ENCODE peak calls at places on chromosomes 11 and 22, in four cellular contexts. J, I, Q and U are unnamed samples.

GRCh38 chr11:76314741-76315090 is 66.2 kb downstream of the THAP12 start:
- DNase-seq in I (no peak), J (no peak), Q (no peak), U (no peak)

GRCh38 chr22:43734370-43735005 is 77.6 kb downstream of the EFCAB6 start:
- DNase-seq in J (no peak), Q (no peak), I (no peak), U (no peak)

GRCh38 chr11:111378185-111378772 is 796 bp downstream of the POU2AF1 start:
- DNase-seq in I (no peak), J (no peak), Q (no peak), U (no peak)

GRCh38 chr11:10731064-10731680 is 19.9 kb upstream of the CTR9 start:
- DNase-seq in I (no peak), J (no peak), Q (no peak), U (no peak)

GRCh38 chr22:37080838-37081237 is 28.7 kb downstream of the TMPRSS6 start:
- DNase-seq in I (no peak), Q (no peak), J (no peak), U (no peak)

GRCh38 chr22:43310311-43310710 is 32.9 kb downstream of the SCUBE1 start:
- DNase-seq in I (no peak), J (no peak), Q (no peak), U (no peak)

GRCh38 chr11:8168485-8169257 is at the start of gene RIC3:
- DNase-seq in I (peak), Q (peak), J (peak), U (peak)

GRCh38 chr22:17891427-17892167 is 117.3 kb upstream of the BID start:
- DNase-seq in Q (no peak), J (no peak), I (peak), U (no peak)

GRCh38 chr11:34519595-34520235 is 6.1 kb upstream of the ELF5 start:
- DNase-seq in Q (no peak), J (no peak), I (no peak), U (no peak)

GRCh38 chr22:35717572-35717971 is at the start of gene APOL5:
- DNase-seq in J (no peak), Q (no peak), I (no peak), U (no peak)
- TF ChIP-seq CTCF in J (no peak), Q (no peak), I (no peak), U (no peak)

DNA sequence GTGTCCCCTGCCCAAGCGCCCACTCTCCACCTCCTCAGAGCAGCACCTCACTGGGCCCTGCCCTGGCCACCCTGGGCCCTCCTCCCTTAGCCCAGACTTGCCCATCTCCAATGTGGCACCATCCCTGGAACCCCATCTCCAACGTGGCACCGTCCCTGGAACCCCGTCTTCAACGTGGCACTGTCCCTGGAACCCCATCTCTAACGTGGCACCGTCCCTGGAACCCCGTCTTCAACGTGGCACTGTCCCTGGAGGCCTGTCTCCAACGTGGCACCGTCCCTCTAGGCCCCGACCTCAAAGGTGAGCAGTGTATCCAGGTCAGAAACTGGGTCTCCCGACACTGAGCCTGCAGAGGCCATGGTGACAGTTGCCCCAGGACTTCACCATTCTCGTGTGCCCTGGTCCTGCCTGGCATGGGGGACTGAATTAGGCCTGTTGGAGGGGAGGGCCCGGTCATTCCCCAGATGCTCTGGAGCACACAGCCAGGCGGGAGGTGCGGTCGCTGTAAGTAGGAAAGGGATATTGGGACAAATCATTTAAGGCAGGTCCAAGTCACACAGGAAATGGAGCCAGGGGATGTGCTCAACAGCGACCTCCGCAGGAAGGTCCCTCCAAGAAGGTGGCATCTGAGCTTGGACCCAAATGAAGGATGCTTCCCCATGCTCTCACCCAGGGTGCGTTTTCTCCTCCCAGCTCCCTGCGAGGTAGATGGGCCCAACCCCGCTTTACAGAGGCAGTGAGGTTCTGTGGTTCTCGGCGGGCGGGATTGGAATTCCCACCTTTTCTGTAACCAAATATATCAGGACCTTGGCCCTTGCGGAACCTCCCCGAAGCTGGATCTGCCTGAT is 2.4 kb upstream of the CTSD start:
- DNase-seq in J (no peak), I (peak), Q (peak), U (no peak)
- TF ChIP-seq CTCF in J (no peak), I (peak), Q (peak), U (peak)

DNA sequence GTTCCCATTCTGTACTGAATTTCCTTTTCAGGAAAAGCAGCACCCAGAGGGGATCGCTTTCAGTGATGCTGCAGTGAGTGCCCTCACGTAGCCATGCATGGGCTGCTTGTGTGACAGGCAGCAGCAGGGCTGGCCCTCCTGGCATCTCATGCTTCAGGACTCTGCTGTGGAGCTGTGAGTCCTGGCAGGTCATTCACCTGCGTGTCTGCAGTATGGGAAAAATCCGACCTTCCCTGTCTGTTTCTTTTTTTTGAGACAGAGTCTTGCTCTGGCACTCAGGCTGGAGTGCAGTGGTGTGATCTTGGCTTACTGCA is 13.4 kb downstream of the GLB1L2 start:
- DNase-seq in I (no peak), J (no peak), Q (no peak), U (no peak)
- TF ChIP-seq CTCF in I (no peak), J (no peak), Q (no peak), U (no peak)

GRCh38 chr11:96044747-96045146 is 120.8 kb upstream of the MTMR2 start:
- DNase-seq in I (no peak), Q (no peak), J (no peak), U (no peak)

GRCh38 chr11:96044311-96044710 is 120.4 kb upstream of the MTMR2 start:
- DNase-seq in J (no peak), Q (no peak), I (no peak), U (no peak)

GRCh38 chr11:96049426-96049825 is 125.5 kb upstream of the MTMR2 start:
- DNase-seq in Q (no peak), I (no peak), J (no peak), U (no peak)

GRCh38 chr11:96050435-96051182 is 126.7 kb upstream of the MTMR2 start:
- DNase-seq in Q (no peak), I (no peak), J (no peak), U (no peak)

DNA sequence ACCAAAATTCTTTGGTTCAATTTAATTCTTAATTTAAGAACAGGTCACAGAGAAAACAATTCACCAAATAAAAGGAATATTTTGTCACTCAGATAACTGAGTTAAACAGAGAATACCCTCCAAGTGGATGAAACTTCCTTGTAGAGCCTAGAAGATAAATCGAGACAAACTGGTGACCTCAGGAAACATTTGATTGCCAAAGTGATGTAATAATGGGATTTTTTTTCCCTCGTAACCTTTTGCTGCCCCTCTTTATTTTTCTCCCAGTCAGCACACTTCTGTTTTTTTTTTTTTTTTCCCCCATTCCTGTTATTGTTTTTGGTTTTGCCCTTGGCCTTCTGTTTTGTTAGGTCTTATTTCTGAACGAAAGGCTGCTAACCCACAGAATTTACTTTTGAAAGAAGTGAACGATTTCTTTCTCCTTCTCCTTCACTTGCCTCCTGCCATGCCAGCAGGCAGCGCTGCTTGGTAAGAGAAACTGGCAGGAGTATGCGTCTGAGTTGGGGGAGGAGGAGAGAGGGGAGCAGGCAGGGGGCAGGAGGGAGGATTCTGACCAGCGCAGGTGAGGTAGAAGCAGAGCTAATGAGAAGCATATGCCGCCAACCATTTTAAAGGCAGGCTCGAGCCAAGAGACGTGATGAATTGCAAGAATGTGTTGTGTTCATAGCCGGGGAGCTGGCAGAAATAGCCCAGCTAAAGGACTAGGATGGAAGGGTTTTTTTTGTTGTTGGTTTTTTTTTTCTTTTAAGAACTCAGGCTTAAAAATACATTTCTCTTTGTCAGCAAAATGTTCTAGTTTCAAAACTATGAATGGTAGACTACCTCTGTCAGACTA is 121.9 kb upstream of the MTMR2 start:
- DNase-seq in I (peak), Q (no peak), J (no peak), U (no peak)
- TF ChIP-seq CTCF in I (peak), Q (peak), J (no peak), U (no peak)

DNA sequence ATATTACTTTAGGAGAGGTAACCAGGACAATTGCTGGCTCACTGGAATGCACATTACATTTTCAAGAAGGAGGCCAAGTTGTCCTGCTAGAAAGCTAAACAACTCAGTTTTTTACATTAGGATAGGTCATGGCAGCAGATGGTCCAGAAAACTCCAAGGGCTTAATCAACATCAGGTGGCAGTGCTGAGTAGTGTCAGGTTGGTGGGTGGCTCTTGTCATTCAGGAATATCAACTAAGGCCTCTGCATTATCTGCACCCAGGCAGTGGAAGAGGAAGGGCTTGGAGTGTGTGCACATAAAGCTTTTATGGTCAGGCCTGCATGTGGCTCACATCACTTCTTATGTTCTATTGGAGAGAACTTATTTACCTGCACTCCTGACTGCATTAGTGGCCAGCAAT is 32.2 kb upstream of the OR4B1 start:
- DNase-seq in Q (no peak), J (no peak), I (no peak), U (no peak)
- TF ChIP-seq CTCF in Q (no peak), J (no peak), I (no peak), U (no peak)

GRCh38 chr11:43802509-43802908 is 78.1 kb upstream of the ALKBH3 start:
- DNase-seq in I (no peak), J (no peak), Q (no peak), U (no peak)

GRCh38 chr11:43803766-43804165 is 76.9 kb upstream of the ALKBH3 start:
- DNase-seq in J (no peak), I (no peak), Q (no peak), U (no peak)

GRCh38 chr11:43797337-43797736 is 83.3 kb upstream of the ALKBH3 start:
- DNase-seq in Q (no peak), J (no peak), I (no peak), U (no peak)

GRCh38 chr11:43797866-43798265 is 82.8 kb upstream of the ALKBH3 start:
- DNase-seq in J (no peak), Q (no peak), I (no peak), U (no peak)
- TF ChIP-seq CTCF in J (no peak), Q (no peak), I (no peak), U (no peak)

DNA sequence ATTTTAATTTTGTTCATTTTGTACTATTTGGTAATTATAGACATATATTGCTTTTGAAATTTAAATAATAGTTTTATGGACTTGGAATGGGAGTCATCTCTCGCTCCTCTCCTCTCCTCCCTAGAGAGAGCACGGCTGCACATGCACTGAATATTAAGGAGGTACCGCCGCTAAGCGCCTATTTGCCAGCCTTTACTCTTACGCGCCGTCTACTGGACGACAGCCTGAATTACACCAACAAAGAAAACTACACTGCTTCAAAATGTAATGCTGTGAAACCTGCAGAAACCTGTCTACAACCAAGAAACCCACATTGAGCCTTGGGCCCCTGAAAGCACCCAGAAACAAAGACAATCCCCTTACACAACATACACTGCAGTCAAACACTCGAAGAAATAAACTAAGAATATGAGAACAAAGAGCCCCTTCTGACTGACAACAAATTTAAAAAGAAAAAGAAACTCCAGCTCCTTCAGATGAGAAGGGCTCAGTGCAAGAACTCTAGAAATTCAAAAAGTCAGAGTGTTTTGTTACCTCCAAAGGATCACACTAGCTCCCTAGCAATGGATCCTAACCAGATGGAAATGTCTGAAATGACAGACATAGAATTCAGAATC is 737.2 kb downstream of the LRRC4C start:
- DNase-seq in Q (no peak), I (peak), J (no peak), U (peak)
- TF ChIP-seq CTCF in Q (peak), I (peak), J (peak), U (peak)

GRCh38 chr22:20247010-20247505 is 21.1 kb downstream of the RTN4R start:
- DNase-seq in J (peak), Q (no peak), I (no peak), U (peak)
- TF ChIP-seq CTCF in J (no peak), Q (no peak), I (no peak), U (no peak)